ENCODE peak calls at places on chromosomes 16 and 17, in ten cellular contexts. X is fibroblast of mammary gland; P is iris pigment epithelial cell; Z is PC-3; B is mucosa of descending colon; N is stimulated activated CD4-positive, alpha-beta T cell treated with anti-CD3 and anti-CD28 coated beads, Interleukin-15, amount 100 ng/mL, for 24 hours; A is T-helper 1 cell; V is Caki2; J is SK-N-SH; S is frontal cortex. I is an unnamed sample.
A peak's percentile ranks its signal among the peaks of the same experiment; 100 is the strongest.

GRCh38 chr17:41360291-41360995 is 9.2 kb downstream of the KRT33B start:
- DNase-seq in X (peak; percentile 17), P (peak; percentile 57), Z (peak; percentile 80), B (no peak), N (no peak), A (no peak), V (peak; percentile 88), J (no peak), S (no peak), I (peak; percentile 59)

GRCh38 chr17:47239663-47240374 is 13.8 kb upstream of the ITGB3 start:
- DNase-seq in X (peak; percentile 99), P (peak; percentile 94), Z (peak; percentile 100), B (peak; percentile 56), N (no peak), A (no peak), V (peak; percentile 97), J (peak; percentile 77), S (peak; percentile 62), I (peak; percentile 98)

GRCh38 chr17:82933911-82934310 is 94.1 kb upstream of the ZNF750 start:
- DNase-seq in X (no peak), P (no peak), Z (no peak), B (no peak), N (no peak), A (no peak), V (no peak), J (no peak), S (no peak), I (no peak)

GRCh38 chr16:58119509-58119845 is 9.7 kb downstream of the CFAP20 start:
- DNase-seq in X (no peak), P (no peak), Z (no peak), B (no peak), N (no peak), A (no peak), V (no peak), J (no peak), S (no peak), I (no peak)

GRCh38 chr17:43406676-43407645 is 8.2 kb downstream of the ARL4D start:
- DNase-seq in X (peak; percentile 57), P (peak; percentile 64), Z (no peak), B (no peak), N (no peak), A (no peak), V (peak; percentile 56), J (no peak), S (no peak), I (peak; percentile 84)

GRCh38 chr17:4733073-4733531 is 1.9 kb downstream of the MED11 start:
- DNase-seq in X (no peak), P (no peak), Z (no peak), B (no peak), N (no peak), A (no peak), V (no peak), J (no peak), S (no peak), I (no peak)

GRCh38 chr16:10623059-10623458 is 42.7 kb upstream of the EMP2 start:
- DNase-seq in X (no peak), P (no peak), Z (no peak), B (no peak), N (no peak), A (no peak), V (no peak), J (no peak), S (no peak), I (no peak)

GRCh38 chr17:72342582-72343527 is 222.0 kb downstream of the SOX9 start:
- DNase-seq in X (peak; percentile 43), P (peak; percentile 36), Z (no peak), B (no peak), N (no peak), A (no peak), V (peak; percentile 39), J (no peak), S (peak; percentile 38), I (no peak)

GRCh38 chr17:36459601-36460000 is 26.9 kb upstream of the ZNHIT3 start:
- DNase-seq in X (no peak), P (no peak), Z (no peak), B (no peak), N (no peak), A (no peak), V (no peak), J (no peak), S (no peak), I (no peak)

GRCh38 chr17:50272246-50272645 is 2.0 kb upstream of the TMEM92 start:
- DNase-seq in X (no peak), P (no peak), Z (no peak), B (no peak), N (no peak), A (no peak), V (no peak), J (peak; percentile 36), S (peak; percentile 16), I (no peak)

GRCh38 chr16:14286381-14287230 is 215.5 kb downstream of the MRTFB start:
- DNase-seq in X (no peak), P (no peak), Z (no peak), B (peak; percentile 39), N (no peak), A (no peak), V (no peak), J (no peak), S (no peak), I (no peak)

GRCh38 chr17:39240631-39241030 is 14.9 kb upstream of the STAC2 start:
- DNase-seq in X (no peak), P (no peak), Z (no peak), B (no peak), N (no peak), A (no peak), V (no peak), J (no peak), S (no peak), I (no peak)

GRCh38 chr17:44758414-44759095 is at the start of gene ADAM11:
- DNase-seq in X (no peak), P (no peak), Z (no peak), B (no peak), N (peak; percentile 22), A (no peak), V (no peak), J (peak; percentile 91), S (peak; percentile 82), I (no peak)

GRCh38 chr17:50487213-50488096 is 8.8 kb downstream of the RSAD1 start:
- DNase-seq in X (peak; percentile 24), P (no peak), Z (peak; percentile 90), B (no peak), N (peak; percentile 34), A (no peak), V (no peak), J (no peak), S (no peak), I (peak; percentile 12)

GRCh38 chr16:75217389-75217851 is 1.4 kb upstream of the CTRB1 start:
- DNase-seq in X (no peak), P (no peak), Z (no peak), B (no peak), N (no peak), A (no peak), V (no peak), J (no peak), S (no peak), I (no peak)

GRCh38 chr16:86508028-86508946 is 2.0 kb upstream of the FOXF1 start:
- DNase-seq in X (no peak), P (peak; percentile 71), Z (no peak), B (no peak), N (no peak), A (no peak), V (no peak), J (no peak), S (no peak), I (no peak)

GRCh38 chr16:69726313-69727060 is at the start of gene NQO1:
- DNase-seq in X (peak; percentile 97), P (peak; percentile 98), Z (peak; percentile 95), B (peak; percentile 96), N (peak; percentile 96), A (peak; percentile 59), V (peak; percentile 99), J (peak; percentile 94), S (peak; percentile 79), I (peak; percentile 97)

GRCh38 chr16:27286446-27286845 is 17.9 kb upstream of the NSMCE1 start:
- DNase-seq in X (peak; percentile 97), P (peak; percentile 95), Z (peak; percentile 85), B (no peak), N (no peak), A (no peak), V (peak; percentile 85), J (no peak), S (no peak), I (peak; percentile 97)

GRCh38 chr17:4559139-4559791 is 1.1 kb downstream of the GGT6 start:
- DNase-seq in X (no peak), P (no peak), Z (no peak), B (peak; percentile 55), N (no peak), A (no peak), V (no peak), J (no peak), S (no peak), I (no peak)

GRCh38 chr17:73874008-73874407 is 229.8 kb upstream of the SDK2 start:
- DNase-seq in X (peak; percentile 21), P (peak; percentile 10), Z (no peak), B (no peak), N (peak; percentile 3), A (no peak), V (peak; percentile 4), J (no peak), S (no peak), I (no peak)

GRCh38 chr17:27522028-27522639 is 65.9 kb downstream of the KSR1 start:
- DNase-seq in X (no peak), P (no peak), Z (no peak), B (no peak), N (no peak), A (no peak), V (no peak), J (no peak), S (no peak), I (no peak)

GRCh38 chr17:82859431-82860403 is 19.9 kb upstream of the ZNF750 start:
- DNase-seq in X (peak; percentile 54), P (peak; percentile 82), Z (peak; percentile 14), B (no peak), N (peak; percentile 72), A (no peak), V (peak; percentile 98), J (no peak), S (peak; percentile 74), I (peak; percentile 70)

GRCh38 chr17:40530988-40531971 is 29.9 kb upstream of the TNS4 start:
- DNase-seq in X (no peak), P (no peak), Z (no peak), B (no peak), N (peak; percentile 89), A (no peak), V (no peak), J (no peak), S (no peak), I (no peak)

GRCh38 chr17:30824002-30824355 is 513 bp downstream of the CRLF3 start:
- DNase-seq in X (no peak), P (no peak), Z (no peak), B (peak; percentile 35), N (peak; percentile 57), A (no peak), V (peak; percentile 12), J (peak; percentile 68), S (peak; percentile 35), I (no peak)

I was measured in IMR-90.